ENCODE peak calls at places on chromosomes 11 and 22, in five cellular contexts. C is kidney epithelial cell, I is IMR-90, E is left ventricle myocardium superior, K is AG09319. P is an unnamed sample.

GRCh38 chr22:50600967-50601668 is 525 bp downstream of the MAPK8IP2 start:
- DNase-seq in E (peak), C (no peak), I (no peak), K (no peak), P (no peak)

GRCh38 chr11:75733346-75734107 is 15.9 kb downstream of the MOGAT2 start:
- DNase-seq in K (no peak), E (peak), I (no peak), C (no peak), P (no peak)

GRCh38 chr11:109789911-109790310 is 303.3 kb upstream of the ZC3H12C start:
- DNase-seq in I (peak), K (no peak), E (no peak), C (no peak), P (no peak)

GRCh38 chr11:129013737-129014475 is 71.2 kb upstream of the TP53AIP1 start:
- DNase-seq in C (no peak), I (no peak), K (no peak), E (no peak), P (no peak)

GRCh38 chr11:45100338-45100737 is 46.1 kb upstream of the PRDM11 start:
- DNase-seq in K (no peak), C (no peak), I (peak), E (no peak), P (no peak)

GRCh38 chr11:61949169-61950034 is 749 bp upstream of the BEST1 start:
- DNase-seq in C (no peak), E (peak), I (peak), K (peak), P (no peak)

GRCh38 chr11:121866822-121867221 is 249.2 kb downstream of the BLID start:
- DNase-seq in K (no peak), E (no peak), I (no peak), C (no peak), P (no peak)

GRCh38 chr11:76123243-76123642 is 83.1 kb downstream of the WNT11 start:
- DNase-seq in K (no peak), C (no peak), I (no peak), E (no peak), P (no peak)

GRCh38 chr22:27206001-27206746 is 548.8 kb downstream of the MIAT start:
- DNase-seq in I (peak), K (no peak), C (no peak), E (no peak), P (no peak)

P was measured in KG1.